ENCODE peak calls at places on chromosomes 7 and 10, in seven cellular contexts. One of them, this sample, is unnamed.
A peak's percentile ranks its signal among the peaks of the same experiment; 100 is the strongest.

GRCh38 chr7:135713836-135714470 is 14.0 kb downstream of the SLC13A4 start:
- DNase-seq in HCT116: no peak
- DNase-seq in hepatocyte: no peak
- DNase-seq in CD8-positive, alpha-beta memory T cell: no peak
- DNase-seq in fibroblast of lung: no peak
- DNase-seq in SJCRH30: peak; percentile 36
- DNase-seq in IMR-90: no peak
- DNase-seq in this sample: no peak

GRCh38 chr7:2979276-2979675 is 64.4 kb downstream of the CARD11 start:
- DNase-seq in CD8-positive, alpha-beta memory T cell: no peak
- DNase-seq in hepatocyte: no peak
- DNase-seq in SJCRH30: no peak
- DNase-seq in HCT116: no peak
- DNase-seq in fibroblast of lung: no peak
- DNase-seq in IMR-90: no peak
- DNase-seq in this sample: no peak

GRCh38 chr7:14769261-14769660 is 133.3 kb downstream of the DGKB start:
- DNase-seq in fibroblast of lung: no peak
- DNase-seq in HCT116: no peak
- DNase-seq in SJCRH30: no peak
- DNase-seq in IMR-90: no peak
- DNase-seq in hepatocyte: no peak
- DNase-seq in CD8-positive, alpha-beta memory T cell: no peak
- DNase-seq in this sample: no peak

GRCh38 chr10:122715576-122715975 is 15.9 kb upstream of the C10orf120 start:
- DNase-seq in hepatocyte: no peak
- DNase-seq in CD8-positive, alpha-beta memory T cell: no peak
- DNase-seq in HCT116: no peak
- DNase-seq in fibroblast of lung: no peak
- DNase-seq in IMR-90: no peak
- DNase-seq in SJCRH30: no peak
- DNase-seq in this sample: no peak

GRCh38 chr7:105336009-105336408 is 52.7 kb downstream of the SRPK2 start:
- DNase-seq in IMR-90: peak; percentile 20
- DNase-seq in SJCRH30: no peak
- DNase-seq in hepatocyte: no peak
- DNase-seq in CD8-positive, alpha-beta memory T cell: no peak
- DNase-seq in fibroblast of lung: peak; percentile 49
- DNase-seq in HCT116: no peak
- DNase-seq in this sample: peak; percentile 13

GRCh38 chr10:125799446-125799845 is 23.6 kb downstream of the UROS start:
- DNase-seq in hepatocyte: no peak
- DNase-seq in fibroblast of lung: no peak
- DNase-seq in IMR-90: no peak
- DNase-seq in SJCRH30: no peak
- DNase-seq in HCT116: no peak
- DNase-seq in CD8-positive, alpha-beta memory T cell: no peak
- DNase-seq in this sample: no peak

GRCh38 chr7:155581954-155582353 is 35.6 kb upstream of the CNPY1 start:
- DNase-seq in fibroblast of lung: no peak
- DNase-seq in CD8-positive, alpha-beta memory T cell: no peak
- DNase-seq in hepatocyte: no peak
- DNase-seq in SJCRH30: no peak
- DNase-seq in HCT116: no peak
- DNase-seq in IMR-90: no peak
- DNase-seq in this sample: no peak

GRCh38 chr10:1185911-1186692 is 129.9 kb downstream of the WDR37 start:
- DNase-seq in CD8-positive, alpha-beta memory T cell: no peak
- DNase-seq in SJCRH30: no peak
- DNase-seq in IMR-90: no peak
- DNase-seq in HCT116: no peak
- DNase-seq in fibroblast of lung: no peak
- DNase-seq in hepatocyte: no peak
- DNase-seq in this sample: no peak

GRCh38 chr7:6330657-6331056 is 58.2 kb upstream of the CYTH3 start:
- DNase-seq in SJCRH30: no peak
- DNase-seq in fibroblast of lung: no peak
- DNase-seq in IMR-90: no peak
- DNase-seq in HCT116: no peak
- DNase-seq in hepatocyte: no peak
- DNase-seq in CD8-positive, alpha-beta memory T cell: no peak
- DNase-seq in this sample: no peak

GRCh38 chr7:7934945-7935344 is 33.7 kb upstream of the GLCCI1 start:
- DNase-seq in fibroblast of lung: no peak
- DNase-seq in SJCRH30: no peak
- DNase-seq in HCT116: no peak
- DNase-seq in CD8-positive, alpha-beta memory T cell: no peak
- DNase-seq in hepatocyte: no peak
- DNase-seq in IMR-90: no peak
- DNase-seq in this sample: no peak

GRCh38 chr10:127899766-127900382 is 7.0 kb upstream of the PTPRE start:
- DNase-seq in CD8-positive, alpha-beta memory T cell: no peak
- DNase-seq in HCT116: no peak
- DNase-seq in SJCRH30: no peak
- DNase-seq in IMR-90: no peak
- DNase-seq in fibroblast of lung: no peak
- DNase-seq in hepatocyte: no peak
- DNase-seq in this sample: no peak

GRCh38 chr7:9718071-9718470 is 1255.6 kb upstream of the PHF14 start:
- DNase-seq in SJCRH30: peak; percentile 70
- DNase-seq in IMR-90: no peak
- DNase-seq in CD8-positive, alpha-beta memory T cell: no peak
- DNase-seq in hepatocyte: no peak
- DNase-seq in HCT116: no peak
- DNase-seq in fibroblast of lung: no peak
- DNase-seq in this sample: no peak

GRCh38 chr10:53904506-53905241 is 896.4 kb downstream of the PCDH15 start:
- DNase-seq in IMR-90: no peak
- DNase-seq in CD8-positive, alpha-beta memory T cell: no peak
- DNase-seq in hepatocyte: no peak
- DNase-seq in SJCRH30: no peak
- DNase-seq in HCT116: no peak
- DNase-seq in fibroblast of lung: no peak
- DNase-seq in this sample: no peak

GRCh38 chr10:27783660-27784059 is 38.0 kb upstream of the MKX start:
- DNase-seq in hepatocyte: peak; percentile 36
- DNase-seq in SJCRH30: peak; percentile 78
- DNase-seq in HCT116: peak; percentile 81
- DNase-seq in fibroblast of lung: peak; percentile 59
- DNase-seq in IMR-90: peak; percentile 62
- DNase-seq in CD8-positive, alpha-beta memory T cell: peak; percentile 12
- DNase-seq in this sample: no peak

GRCh38 chr7:9507281-9507680 is 1073.9 kb downstream of the NXPH1 start:
- DNase-seq in HCT116: no peak
- DNase-seq in IMR-90: no peak
- DNase-seq in SJCRH30: peak; percentile 10
- DNase-seq in fibroblast of lung: peak; percentile 76
- DNase-seq in CD8-positive, alpha-beta memory T cell: no peak
- DNase-seq in hepatocyte: peak; percentile 31
- DNase-seq in this sample: no peak

GRCh38 chr7:17298840-17299476 is 506 bp downstream of the AHR start:
- DNase-seq in HCT116: no peak
- DNase-seq in fibroblast of lung: no peak
- DNase-seq in hepatocyte: peak; percentile 63
- DNase-seq in CD8-positive, alpha-beta memory T cell: peak; percentile 61
- DNase-seq in IMR-90: peak; percentile 12
- DNase-seq in SJCRH30: no peak
- DNase-seq in this sample: peak; percentile 56

GRCh38 chr10:5447611-5448071 is 35.3 kb downstream of the NET1 start:
- DNase-seq in SJCRH30: peak; percentile 56
- DNase-seq in CD8-positive, alpha-beta memory T cell: peak; percentile 40
- DNase-seq in hepatocyte: no peak
- DNase-seq in IMR-90: peak; percentile 14
- DNase-seq in fibroblast of lung: no peak
- DNase-seq in HCT116: no peak
- DNase-seq in this sample: peak; percentile 61

GRCh38 chr7:29588900-29589696 is 25.5 kb downstream of the PRR15 start:
- DNase-seq in fibroblast of lung: peak; percentile 51
- DNase-seq in IMR-90: peak; percentile 22
- DNase-seq in HCT116: peak; percentile 56
- DNase-seq in SJCRH30: peak; percentile 70
- DNase-seq in hepatocyte: peak; percentile 61
- DNase-seq in CD8-positive, alpha-beta memory T cell: peak; percentile 6
- DNase-seq in this sample: peak; percentile 67

GRCh38 chr7:55314967-55315366 is 50.2 kb upstream of the LANCL2 start:
- DNase-seq in HCT116: no peak
- DNase-seq in SJCRH30: no peak
- DNase-seq in hepatocyte: no peak
- DNase-seq in fibroblast of lung: no peak
- DNase-seq in IMR-90: no peak
- DNase-seq in CD8-positive, alpha-beta memory T cell: no peak
- DNase-seq in this sample: no peak

GRCh38 chr10:72270607-72271281 is 3.0 kb upstream of the DDIT4 start:
- DNase-seq in SJCRH30: no peak
- DNase-seq in fibroblast of lung: no peak
- DNase-seq in hepatocyte: no peak
- DNase-seq in CD8-positive, alpha-beta memory T cell: no peak
- DNase-seq in IMR-90: no peak
- DNase-seq in HCT116: no peak
- DNase-seq in this sample: no peak

GRCh38 chr10:72273410-72274212 is at the start of gene DDIT4:
- DNase-seq in fibroblast of lung: peak; percentile 100
- DNase-seq in SJCRH30: peak; percentile 99
- DNase-seq in hepatocyte: peak; percentile 100
- DNase-seq in CD8-positive, alpha-beta memory T cell: peak; percentile 96
- DNase-seq in IMR-90: peak; percentile 99
- DNase-seq in HCT116: peak; percentile 96
- DNase-seq in this sample: peak; percentile 99

GRCh38 chr10:72274730-72275350 is 1.1 kb downstream of the DDIT4 start:
- DNase-seq in IMR-90: peak; percentile 59
- DNase-seq in fibroblast of lung: peak; percentile 82
- DNase-seq in hepatocyte: peak; percentile 77
- DNase-seq in CD8-positive, alpha-beta memory T cell: peak; percentile 63
- DNase-seq in HCT116: no peak
- DNase-seq in SJCRH30: peak; percentile 74
- DNase-seq in this sample: peak; percentile 59

GRCh38 chr10:72274213-72274729 is 547 bp downstream of the DDIT4 start:
- DNase-seq in CD8-positive, alpha-beta memory T cell: no peak
- DNase-seq in HCT116: no peak
- DNase-seq in fibroblast of lung: no peak
- DNase-seq in hepatocyte: no peak
- DNase-seq in IMR-90: peak; percentile 13
- DNase-seq in SJCRH30: peak; percentile 35
- DNase-seq in this sample: no peak

GRCh38 chr10:72272689-72273409 is 875 bp upstream of the DDIT4 start:
- DNase-seq in fibroblast of lung: peak; percentile 99
- DNase-seq in CD8-positive, alpha-beta memory T cell: no peak
- DNase-seq in SJCRH30: peak; percentile 96
- DNase-seq in hepatocyte: peak; percentile 96
- DNase-seq in IMR-90: peak; percentile 97
- DNase-seq in HCT116: peak; percentile 80
- DNase-seq in this sample: peak; percentile 72
- H3K4me1 ChIP-seq in fibroblast of lung: peaks cover 11% of the 10 kb centered on the region
- H3K4me1 ChIP-seq in CD8-positive, alpha-beta memory T cell: peaks cover 32% of the 10 kb centered on the region
- H3K4me1 ChIP-seq in SJCRH30: peaks cover 20% of the 10 kb centered on the region
- H3K4me1 ChIP-seq in hepatocyte: peaks cover 36% of the 10 kb centered on the region
- H3K4me1 ChIP-seq in IMR-90: peaks cover 7% of the 10 kb centered on the region
- H3K4me1 ChIP-seq in HCT116: peaks cover 61% of the 10 kb centered on the region
- H3K4me1 ChIP-seq in this sample: peaks cover 5% of the 10 kb centered on the region

GRCh38 chr10:110416776-110417732 is 80.7 kb upstream of the DUSP5 start:
- DNase-seq in HCT116: no peak
- DNase-seq in IMR-90: no peak
- DNase-seq in fibroblast of lung: no peak
- DNase-seq in CD8-positive, alpha-beta memory T cell: no peak
- DNase-seq in SJCRH30: no peak
- DNase-seq in hepatocyte: no peak
- DNase-seq in this sample: peak; percentile 88

GRCh38 chr10:110415809-110416208 is 81.9 kb upstream of the DUSP5 start:
- DNase-seq in HCT116: no peak
- DNase-seq in IMR-90: no peak
- DNase-seq in SJCRH30: no peak
- DNase-seq in hepatocyte: no peak
- DNase-seq in CD8-positive, alpha-beta memory T cell: no peak
- DNase-seq in fibroblast of lung: no peak
- DNase-seq in this sample: peak; percentile 54

GRCh38 chr10:110413903-110414562 is 83.7 kb upstream of the DUSP5 start:
- DNase-seq in hepatocyte: no peak
- DNase-seq in fibroblast of lung: no peak
- DNase-seq in IMR-90: no peak
- DNase-seq in HCT116: no peak
- DNase-seq in SJCRH30: no peak
- DNase-seq in CD8-positive, alpha-beta memory T cell: no peak
- DNase-seq in this sample: no peak

GRCh38 chr10:110413049-110413783 is 84.5 kb upstream of the DUSP5 start:
- DNase-seq in SJCRH30: no peak
- DNase-seq in CD8-positive, alpha-beta memory T cell: no peak
- DNase-seq in fibroblast of lung: no peak
- DNase-seq in IMR-90: no peak
- DNase-seq in hepatocyte: no peak
- DNase-seq in HCT116: no peak
- DNase-seq in this sample: no peak

GRCh38 chr10:110414563-110415309 is 83.0 kb upstream of the DUSP5 start:
- DNase-seq in fibroblast of lung: no peak
- DNase-seq in HCT116: peak; percentile 98
- DNase-seq in hepatocyte: no peak
- DNase-seq in IMR-90: no peak
- DNase-seq in CD8-positive, alpha-beta memory T cell: peak; percentile 95
- DNase-seq in SJCRH30: no peak
- DNase-seq in this sample: peak; percentile 68
- H3K27ac ChIP-seq in fibroblast of lung: no peak overlapping the region
- H3K27ac ChIP-seq in HCT116: peak overlapping the region; percentile 95
- H3K27ac ChIP-seq in hepatocyte: peak overlapping the region; percentile 38
- H3K27ac ChIP-seq in IMR-90: no peak overlapping the region
- H3K27ac ChIP-seq in CD8-positive, alpha-beta memory T cell: no peak overlapping the region
- H3K27ac ChIP-seq in SJCRH30: no peak overlapping the region
- H3K27ac ChIP-seq in this sample: no peak overlapping the region

DNA sequence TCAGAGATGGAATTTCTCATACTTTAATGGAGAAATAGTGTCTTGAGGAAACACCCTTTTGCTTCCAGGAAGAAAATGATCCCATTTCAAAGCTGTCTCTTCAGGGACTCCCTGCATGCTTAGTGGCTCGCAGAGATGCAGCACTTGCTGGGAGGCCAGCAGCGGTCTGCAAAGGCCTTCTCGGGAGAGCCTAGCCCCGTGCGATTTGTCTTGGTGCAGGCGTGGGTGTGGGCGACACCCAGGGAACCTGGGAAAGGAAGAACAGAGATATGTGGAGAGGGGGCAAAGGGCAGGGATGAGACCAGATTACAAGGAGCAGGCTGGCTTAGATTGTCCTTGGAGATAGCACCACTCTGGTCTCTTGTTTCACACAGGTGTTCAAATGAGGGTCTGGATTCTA is 352.3 kb upstream of the PODXL start:
- DNase-seq in HCT116: no peak
- DNase-seq in SJCRH30: no peak
- DNase-seq in fibroblast of lung: no peak
- DNase-seq in hepatocyte: no peak
- DNase-seq in CD8-positive, alpha-beta memory T cell: no peak
- DNase-seq in IMR-90: no peak
- DNase-seq in this sample: peak; percentile 8
- H3K4me3 ChIP-seq in HCT116: no peak overlapping the region
- H3K4me3 ChIP-seq in SJCRH30: no peak overlapping the region
- H3K4me3 ChIP-seq in fibroblast of lung: no peak overlapping the region
- H3K4me3 ChIP-seq in hepatocyte: no peak overlapping the region
- H3K4me3 ChIP-seq in CD8-positive, alpha-beta memory T cell: no peak overlapping the region
- H3K4me3 ChIP-seq in IMR-90: no peak overlapping the region
- H3K4me3 ChIP-seq in this sample: no peak overlapping the region

DNA sequence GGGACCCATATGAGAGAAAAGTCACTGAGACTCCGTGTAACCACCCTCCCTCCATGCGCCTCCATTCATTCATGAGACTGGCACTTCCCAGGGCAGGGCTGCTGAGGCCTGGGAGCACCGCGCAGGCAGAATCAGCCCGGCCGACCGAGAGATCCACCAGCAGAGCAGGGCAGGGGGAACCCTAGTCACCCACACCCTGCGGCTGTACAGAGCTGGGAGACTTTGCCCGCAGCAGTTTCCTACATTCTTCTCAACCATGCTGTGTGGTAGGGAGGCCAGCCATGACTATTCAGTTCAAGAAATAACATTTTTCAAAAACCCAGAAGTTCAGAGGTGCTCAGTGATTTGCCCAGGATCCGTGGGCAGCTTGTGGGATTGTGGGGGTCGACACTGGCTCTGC is 132.3 kb downstream of the PRKAG2 start:
- DNase-seq in IMR-90: no peak
- DNase-seq in fibroblast of lung: no peak
- DNase-seq in CD8-positive, alpha-beta memory T cell: no peak
- DNase-seq in SJCRH30: no peak
- DNase-seq in hepatocyte: no peak
- DNase-seq in HCT116: no peak
- DNase-seq in this sample: peak; percentile 69
- H3K4me1 ChIP-seq in IMR-90: peaks cover 37% of the 10 kb centered on the region
- H3K4me1 ChIP-seq in fibroblast of lung: peaks cover 12% of the 10 kb centered on the region
- H3K4me1 ChIP-seq in CD8-positive, alpha-beta memory T cell: no peaks in the 10 kb centered on the region
- H3K4me1 ChIP-seq in SJCRH30: peaks cover 8% of the 10 kb centered on the region
- H3K4me1 ChIP-seq in hepatocyte: peaks cover 22% of the 10 kb centered on the region
- H3K4me1 ChIP-seq in HCT116: peaks cover 27% of the 10 kb centered on the region
- H3K4me1 ChIP-seq in this sample: peaks cover 7% of the 10 kb centered on the region

This sample was measured in small intestine.